ENCODE peak calls at places on chromosomes 1 and 21, in eight cellular contexts. O, R, D, B, P, X, V and F are unnamed samples.

GRCh38 chr1:66137235-66137634 is 344.5 kb downstream of the PDE4B start:
- DNase-seq in X (no peak), D (no peak), R (no peak), B (no peak), P (no peak), O (no peak), V (no peak), F (no peak)

GRCh38 chr1:53625766-53626520 is 113.0 kb downstream of the GLIS1 start:
- DNase-seq in O (no peak), B (no peak), V (no peak), P (no peak), D (no peak), R (no peak), X (peak; percentile 56), F (no peak)

GRCh38 chr1:55369474-55369873 is 154.3 kb upstream of the USP24 start:
- DNase-seq in V (no peak), B (no peak), X (no peak), O (no peak), R (no peak), P (no peak), D (no peak), F (no peak)

GRCh38 chr1:219160942-219161341 is 12.7 kb upstream of the LYPLAL1 start:
- DNase-seq in B (no peak), O (no peak), P (no peak), D (no peak), R (no peak), X (no peak), V (no peak), F (no peak)

GRCh38 chr1:13605159-13605558 is 21.5 kb downstream of the PDPN start:
- DNase-seq in R (no peak), X (no peak), O (no peak), D (no peak), B (no peak), P (no peak), V (no peak), F (no peak)

GRCh38 chr1:153639280-153639679 is 5.4 kb downstream of the CHTOP start:
- DNase-seq in O (no peak), D (no peak), V (no peak), B (no peak), R (no peak), X (no peak), P (no peak), F (no peak)

GRCh38 chr1:36752431-36752830 is 269.7 kb upstream of the CSF3R start:
- DNase-seq in B (no peak), D (no peak), V (no peak), R (no peak), O (no peak), P (no peak), X (peak; percentile 11), F (no peak)

GRCh38 chr1:38558055-38558454 is 301.5 kb downstream of the RRAGC start:
- DNase-seq in O (no peak), D (no peak), R (no peak), P (no peak), V (no peak), X (no peak), B (no peak), F (no peak)

GRCh38 chr21:36783612-36784383 is 84.9 kb downstream of the SIM2 start:
- DNase-seq in R (no peak), D (no peak), X (no peak), O (no peak), V (no peak), P (no peak), B (no peak), F (no peak)

GRCh38 chr1:23951646-23952095 is 8.0 kb upstream of the PNRC2 start:
- DNase-seq in V (no peak), R (no peak), D (no peak), B (no peak), O (no peak), X (no peak), P (no peak), F (no peak)

GRCh38 chr1:19651141-19651737 is 7.1 kb downstream of the NBL1 start:
- DNase-seq in X (no peak), B (peak; percentile 35), P (peak; percentile 27), D (peak; percentile 90), V (no peak), O (peak; percentile 58), R (peak; percentile 85), F (no peak)

GRCh38 chr1:192140382-192140781 is 17.9 kb upstream of the RGS18 start:
- DNase-seq in O (no peak), X (no peak), P (no peak), V (no peak), R (no peak), D (no peak), B (no peak), F (no peak)

GRCh38 chr21:41680444-41681335 is 86.2 kb downstream of the RIPK4 start:
- DNase-seq in B (no peak), R (peak; percentile 18), V (no peak), D (no peak), O (no peak), P (no peak), X (peak; percentile 67), F (no peak)

GRCh38 chr1:164739189-164739588 is 180.2 kb downstream of the PBX1 start:
- DNase-seq in P (no peak), O (no peak), V (no peak), B (no peak), X (no peak), R (no peak), D (no peak), F (no peak)

GRCh38 chr1:58929667-58930325 is 145.9 kb upstream of the JUN start:
- DNase-seq in B (no peak), X (no peak), O (peak; percentile 66), V (peak; percentile 91), R (no peak), P (no peak), D (no peak), F (no peak)

GRCh38 chr1:204404629-204405028 is 7.0 kb downstream of the PPP1R15B start:
- DNase-seq in O (no peak), P (no peak), R (no peak), D (no peak), V (no peak), B (no peak), X (no peak), F (no peak)
- H3K4me3 ChIP-seq in O (no peak overlapping the region), P (no peak overlapping the region), R (no peak overlapping the region), D (no peak overlapping the region), V (no peak overlapping the region), B (no peak overlapping the region), X (no peak overlapping the region), F (no peak overlapping the region)

DNA sequence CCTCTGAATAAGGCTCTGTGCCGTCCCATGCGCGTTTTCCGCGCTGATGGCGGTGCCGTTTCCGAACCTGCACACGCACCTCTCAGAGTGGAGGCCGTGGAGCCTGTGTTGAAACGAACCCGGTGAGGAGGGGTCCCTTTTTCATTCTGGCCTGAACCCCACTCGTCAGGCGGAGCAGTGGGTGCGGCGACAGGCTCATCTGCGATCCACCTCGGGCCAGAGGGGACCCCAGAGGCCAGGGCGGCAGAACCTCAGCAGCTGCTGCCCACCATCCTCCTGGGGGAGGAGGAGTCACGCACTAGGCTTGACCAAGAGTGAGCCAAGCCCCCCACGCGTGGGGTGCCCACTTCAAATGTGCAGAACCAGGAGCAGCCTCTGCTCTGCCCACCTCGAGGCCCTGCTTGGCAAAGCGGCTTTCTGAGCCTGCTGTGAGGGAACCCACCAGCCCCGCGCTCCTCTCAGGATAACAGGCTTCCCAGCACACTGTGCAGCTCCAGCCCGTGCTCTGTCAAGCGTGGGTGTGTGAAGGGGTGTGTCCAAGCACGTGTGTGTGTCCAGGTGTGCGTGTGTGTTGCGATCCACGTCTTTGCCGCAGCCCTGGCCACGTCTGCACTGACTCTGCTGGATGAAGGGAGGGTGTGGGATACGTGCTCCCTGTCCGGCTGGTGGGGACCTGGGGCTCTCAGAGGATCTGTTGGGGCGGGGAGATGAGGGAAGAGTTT is 6.8 kb downstream of the PRDM16 start:
- DNase-seq in D (no peak), V (no peak), B (no peak), O (no peak), X (no peak), P (no peak), R (peak; percentile 41), F (no peak)
- H3K27me3 ChIP-seq in D (peaks cover 65% of the 10 kb centered on the region), V (peaks cover 29% of the 10 kb centered on the region), B (no peaks in the 10 kb centered on the region), O (peaks cover 8% of the 10 kb centered on the region), X (peaks cover 80% of the 10 kb centered on the region), P (no peaks in the 10 kb centered on the region), R (no peaks in the 10 kb centered on the region), F (no peaks in the 10 kb centered on the region)

DNA sequence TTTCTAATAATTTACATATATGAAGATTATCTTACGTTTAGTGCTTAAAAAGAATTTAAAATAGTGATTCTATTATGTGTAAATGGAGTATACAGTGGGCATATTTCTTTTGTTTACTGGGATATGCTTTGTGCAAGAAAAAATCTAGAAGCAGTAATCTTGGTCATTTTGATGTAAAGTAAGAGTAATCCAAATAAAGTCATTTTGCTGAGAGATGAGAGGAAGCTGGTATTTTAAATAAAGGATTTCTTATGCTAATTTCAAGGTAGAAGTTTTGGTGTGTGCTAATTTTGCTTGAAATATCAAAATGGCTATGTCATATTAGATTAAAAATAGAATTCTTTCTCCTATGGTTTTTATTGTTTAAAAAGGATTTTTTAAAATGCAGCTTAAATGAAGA is 574.4 kb downstream of the USP25 start:
- DNase-seq in D (no peak), V (no peak), O (no peak), B (no peak), R (no peak), X (no peak), P (no peak), F (no peak)
- H3K27ac ChIP-seq in D (no peak overlapping the region), V (no peak overlapping the region), O (no peak overlapping the region), B (no peak overlapping the region), R (no peak overlapping the region), X (no peak overlapping the region), P (peak overlapping the region; percentile 88), F (peak overlapping the region; percentile 86)

GRCh38 chr1:178060789-178061556 is 32.9 kb upstream of the RASAL2 start:
- DNase-seq in D (no peak), O (no peak), R (no peak), V (no peak), P (no peak), X (no peak), B (no peak), F (no peak)
- H3K4me3 ChIP-seq in D (no peak overlapping the region), O (no peak overlapping the region), R (no peak overlapping the region), V (no peak overlapping the region), P (no peak overlapping the region), X (no peak overlapping the region), B (no peak overlapping the region), F (peak overlapping the region; percentile 17)

GRCh38 chr21:43277481-43278351 is 108.9 kb downstream of the CRYAA start:
- DNase-seq in O (no peak), X (peak; percentile 69), P (no peak), B (no peak), R (peak; percentile 62), D (no peak), V (no peak), F (no peak)
- H3K27me3 ChIP-seq in O (no peaks in the 10 kb centered on the region), X (peaks cover 30% of the 10 kb centered on the region), P (no peaks in the 10 kb centered on the region), B (peaks cover 6% of the 10 kb centered on the region), R (no peaks in the 10 kb centered on the region), D (no peaks in the 10 kb centered on the region), V (no peaks in the 10 kb centered on the region), F (peaks cover 68% of the 10 kb centered on the region)

GRCh38 chr1:207823880-207824566 is 72.2 kb downstream of the CD46 start:
- DNase-seq in R (peak; percentile 91), D (peak; percentile 67), V (peak; percentile 85), P (peak; percentile 73), O (peak; percentile 87), X (peak; percentile 91), B (peak; percentile 89), F (peak; percentile 30)
- H3K27ac ChIP-seq in R (peak overlapping the region; percentile 100), D (no peak overlapping the region), V (peak overlapping the region; percentile 93), P (peak overlapping the region; percentile 99), O (peak overlapping the region; percentile 97), X (peak overlapping the region; percentile 94), B (peak overlapping the region; percentile 86), F (peak overlapping the region; percentile 96)

GRCh38 chr1:16153110-16153998 is 2.5 kb downstream of the EPHA2 start:
- DNase-seq in R (no peak), D (no peak), X (no peak), O (no peak), B (no peak), V (no peak), P (no peak), F (no peak)
- H3K4me3 ChIP-seq in R (peak overlapping the region; percentile 71), D (peak overlapping the region; percentile 91), X (peak overlapping the region; percentile 56), O (peak overlapping the region; percentile 80), B (no peak overlapping the region), V (peak overlapping the region; percentile 62), P (peak overlapping the region; percentile 86), F (peak overlapping the region; percentile 96)